ENCODE peak calls at places on chromosome 9, in four cellular contexts. I is HepG2, L is SK-N-SH, D is A549. H is an unnamed sample.

GRCh38 chr9:137550958-137551655 is 572 bp upstream of the MRPL41 start:
- DNase-seq in L (peak; percentile 97), D (peak; percentile 93), I (peak; percentile 80), H (peak; percentile 81)

GRCh38 chr9:89541798-89542197 is 43.9 kb upstream of the SEMA4D start:
- DNase-seq in I (no peak), D (no peak), L (no peak), H (peak; percentile 43)

GRCh38 chr9:79224672-79225433 is 346.9 kb upstream of the TLE4 start:
- DNase-seq in I (no peak), L (no peak), D (peak; percentile 5), H (no peak)

GRCh38 chr9:116030532-116030931 is 123.1 kb upstream of the PAPPA start:
- DNase-seq in D (no peak), L (no peak), I (no peak), H (no peak)

GRCh38 chr9:89956331-89956730 is 351.5 kb downstream of the GADD45G start:
- DNase-seq in I (no peak), D (no peak), L (no peak), H (no peak)

GRCh38 chr9:91234523-91234922 is 127.2 kb downstream of the AUH start:
- DNase-seq in L (no peak), D (no peak), I (no peak), H (peak; percentile 7)

GRCh38 chr9:16431666-16432065 is 438.8 kb downstream of the BNC2 start:
- DNase-seq in L (no peak), I (no peak), D (no peak), H (no peak)

GRCh38 chr9:109088221-109088620 is 31.5 kb downstream of the TMEM245 start:
- DNase-seq in D (no peak), I (no peak), L (no peak), H (no peak)

GRCh38 chr9:132518626-132519025 is 63.8 kb upstream of the BARHL1 start:
- DNase-seq in D (no peak), L (no peak), I (no peak), H (no peak)

GRCh38 chr9:19032411-19032810 is 598 bp downstream of the SAXO1 start:
- DNase-seq in D (no peak), L (no peak), I (no peak), H (no peak)

GRCh38 chr9:36492849-36493248 is 79.8 kb upstream of the MELK start:
- DNase-seq in L (no peak), D (no peak), I (no peak), H (no peak)

GRCh38 chr9:86034863-86035734 is 64.3 kb downstream of the GOLM1 start:
- DNase-seq in L (peak; percentile 76), D (peak; percentile 71), I (peak; percentile 32), H (peak; percentile 79)

GRCh38 chr9:76223749-76224340 is 170.4 kb downstream of the RFK start:
- DNase-seq in D (no peak), L (no peak), I (no peak), H (no peak)

GRCh38 chr9:84325347-84325982 is 15.1 kb downstream of the SLC28A3 start:
- DNase-seq in D (no peak), I (no peak), L (no peak), H (no peak)

GRCh38 chr9:27542519-27542918 is 12.9 kb upstream of the MOB3B start:
- DNase-seq in D (no peak), L (no peak), I (no peak), H (no peak)

GRCh38 chr9:97384406-97385262 is 27.3 kb upstream of the TDRD7 start:
- DNase-seq in L (no peak), I (no peak), D (no peak), H (no peak)

GRCh38 chr9:120337131-120337530 is 242.8 kb downstream of the CDK5RAP2 start:
- DNase-seq in I (no peak), L (no peak), D (no peak), H (no peak)

GRCh38 chr9:97038909-97039781 is at the start of gene CTSV:
- DNase-seq in D (peak; percentile 92), I (peak; percentile 71), L (peak; percentile 97), H (peak; percentile 89)

GRCh38 chr9:114226289-114227055 is 71.1 kb downstream of the COL27A1 start:
- DNase-seq in D (no peak), I (no peak), L (no peak), H (no peak)

GRCh38 chr9:133114451-133114885 is 6.6 kb downstream of the RALGDS start:
- DNase-seq in I (no peak), D (no peak), L (peak; percentile 85), H (no peak)

GRCh38 chr9:20529837-20530236 is 92.5 kb downstream of the MLLT3 start:
- DNase-seq in D (no peak), I (no peak), L (no peak), H (no peak)

GRCh38 chr9:37574241-37574721 is 1.9 kb downstream of the FBXO10 start:
- DNase-seq in L (peak; percentile 25), I (no peak), D (no peak), H (no peak)

GRCh38 chr9:110960288-110960687 is 78.0 kb downstream of the LPAR1 start:
- DNase-seq in L (no peak), D (no peak), I (no peak), H (no peak)

GRCh38 chr9:95316794-95317118 is 753 bp downstream of the FANCC start:
- DNase-seq in I (peak; percentile 78), D (peak; percentile 93), L (peak; percentile 90), H (peak; percentile 85)

GRCh38 chr9:137411670-137412380 is 11.1 kb downstream of the EXD3 start:
- DNase-seq in D (peak; percentile 86), I (no peak), L (no peak), H (peak; percentile 92)

GRCh38 chr9:14056235-14056930 is 257.6 kb downstream of the NFIB start:
- DNase-seq in L (no peak), I (no peak), D (no peak), H (no peak)

GRCh38 chr9:125594211-125594610 is 112.8 kb downstream of the MAPKAP1 start:
- DNase-seq in I (no peak), L (no peak), D (no peak), H (no peak)

GRCh38 chr9:21481470-21482057 is 549 bp downstream of the IFNE start:
- DNase-seq in D (no peak), L (no peak), I (no peak), H (no peak)

GRCh38 chr9:92807031-92807756 is 42.6 kb upstream of the BICD2 start:
- DNase-seq in I (no peak), L (peak; percentile 44), D (no peak), H (no peak)

GRCh38 chr9:121884057-121884512 is 209.0 kb downstream of the TTLL11 start:
- DNase-seq in I (no peak), D (no peak), L (peak; percentile 70), H (no peak)

GRCh38 chr9:121887553-121888437 is 205.3 kb downstream of the TTLL11 start:
- DNase-seq in L (peak; percentile 42), I (no peak), D (no peak), H (peak; percentile 50)

GRCh38 chr9:121883281-121884056 is 209.6 kb downstream of the TTLL11 start:
- DNase-seq in L (no peak), D (no peak), I (no peak), H (peak; percentile 61)

GRCh38 chr9:121886759-121887485 is 206.2 kb downstream of the TTLL11 start:
- DNase-seq in I (no peak), L (no peak), D (no peak), H (no peak)

GRCh38 chr9:121885345-121885901 is 207.7 kb downstream of the TTLL11 start:
- DNase-seq in I (no peak), L (no peak), D (no peak), H (no peak)
- H3K4me3 ChIP-seq in I (no peak overlapping the region), L (no peak overlapping the region), D (no peak overlapping the region), H (no peak overlapping the region)

GRCh38 chr9:126664893-126665695 is 51.4 kb downstream of the LMX1B start:
- DNase-seq in D (no peak), I (no peak), L (peak; percentile 55), H (no peak)

GRCh38 chr9:126661122-126661520 is 47.4 kb downstream of the LMX1B start:
- DNase-seq in D (no peak), I (no peak), L (no peak), H (no peak)

GRCh38 chr9:126663661-126664072 is 49.9 kb downstream of the LMX1B start:
- DNase-seq in D (no peak), L (no peak), I (no peak), H (no peak)

GRCh38 chr9:126658964-126659555 is 45.3 kb downstream of the LMX1B start:
- DNase-seq in L (no peak), D (no peak), I (no peak), H (no peak)

DNA sequence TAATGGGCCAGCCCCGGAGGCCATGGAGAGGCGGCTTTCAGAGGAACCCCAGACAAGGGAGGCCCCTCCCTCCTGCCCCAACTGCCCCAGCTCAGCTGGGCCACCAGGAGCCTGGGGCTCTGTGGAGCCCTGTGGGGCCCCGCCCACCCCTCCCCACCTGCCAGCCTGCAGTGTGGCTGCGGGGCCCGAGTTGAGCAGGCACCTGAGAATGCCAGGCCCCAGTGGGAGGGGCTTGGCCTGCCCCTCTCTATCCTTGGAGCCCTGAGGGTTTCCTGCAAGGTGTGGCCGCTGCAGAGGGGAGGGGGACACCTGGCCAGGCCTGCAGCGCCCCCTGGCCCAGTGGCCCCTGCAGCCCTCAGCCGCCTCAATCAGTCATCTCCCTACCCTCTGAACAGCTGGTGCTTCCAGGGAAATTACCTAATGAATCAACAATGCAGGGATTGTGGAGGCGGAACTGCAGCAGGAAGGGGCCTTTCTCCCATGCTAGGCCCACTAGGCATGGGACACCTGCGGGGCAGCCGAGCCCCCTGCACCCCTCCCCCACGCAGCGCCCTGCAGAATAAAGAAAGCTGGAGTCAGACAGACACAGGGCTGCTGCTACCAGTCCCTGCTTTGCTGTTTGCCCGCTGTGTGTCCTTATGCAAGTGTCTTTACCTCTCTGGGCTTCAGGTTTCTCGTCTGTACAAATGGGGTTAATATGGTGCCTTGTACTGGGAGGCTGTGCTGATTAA is 48.0 kb downstream of the LMX1B start:
- DNase-seq in I (peak; percentile 41), D (no peak), L (no peak), H (no peak)
- TF ChIP-seq MAX in I (no peak), D (no peak), L (no peak), H (no peak)

DNA sequence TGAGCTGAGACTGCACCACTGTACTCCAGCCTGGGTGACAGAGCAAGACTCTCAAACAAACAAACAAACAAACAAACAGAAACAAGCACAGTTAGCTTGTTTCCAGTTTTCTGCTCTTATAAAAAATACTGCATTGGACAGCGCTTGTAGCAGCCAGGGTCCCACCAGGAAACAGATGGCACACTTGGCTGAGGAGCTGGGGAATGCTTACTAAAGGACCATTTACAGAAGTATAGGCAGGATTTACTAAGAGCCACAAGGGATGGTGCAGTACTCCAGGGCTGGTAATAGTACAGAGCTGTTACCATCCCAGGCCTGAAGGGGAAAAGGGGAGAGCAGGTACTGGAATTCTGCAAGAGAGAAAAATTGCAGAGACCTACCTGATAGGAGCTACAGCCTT is 5.2 kb upstream of the ANKS6 start:
- DNase-seq in D (no peak), L (no peak), I (no peak), H (no peak)
- H3K4me3 ChIP-seq in D (no peak overlapping the region), L (no peak overlapping the region), I (no peak overlapping the region), H (no peak overlapping the region)

DNA sequence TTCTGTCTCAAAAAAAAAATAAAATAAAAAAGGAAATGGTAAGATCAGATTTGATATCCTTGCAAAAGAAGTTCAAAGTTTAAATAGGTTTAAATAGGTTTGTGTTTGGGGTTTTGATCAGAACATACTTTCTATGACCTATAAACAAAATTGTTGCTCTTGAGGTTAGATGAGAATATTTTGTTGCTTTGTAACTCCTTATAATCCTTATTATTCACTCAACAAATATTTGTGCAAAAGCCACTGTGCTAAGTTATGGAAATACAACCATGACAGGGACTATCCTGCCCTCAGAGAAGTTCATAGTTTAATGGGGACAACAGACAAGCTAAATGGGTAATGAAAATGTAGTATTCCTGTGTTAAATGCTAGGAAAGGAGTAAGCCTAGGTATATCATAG is 71.5 kb downstream of the INVS start:
- DNase-seq in L (no peak), I (no peak), D (no peak), H (no peak)
- TF ChIP-seq MAX in L (no peak), I (no peak), D (no peak), H (no peak)